ENCODE peak calls at places on chromosomes 1 and 21, in eight cellular contexts. G is DND-41, S is GM12878, N is foreskin keratinocyte, Z is PC-3, B is uterus, J is heart left ventricle, H is cardiac muscle cell. R is an unnamed sample. For H3K4me1, the result is how much of the 10 kb centered on the place peaks cover.

GRCh38 chr1:42936309-42937078 is 22.2 kb downstream of the SLC2A1 start:
- DNase-seq in G (no peak), S (no peak), N (peak), Z (peak), B (peak), J (no peak), H (peak), R (peak)

GRCh38 chr1:234452566-234452965 is 26.4 kb downstream of the TARBP1 start:
- DNase-seq in G (no peak), S (no peak), N (no peak), Z (peak), B (no peak), J (no peak), H (no peak), R (no peak)

GRCh38 chr1:115076384-115076906 is 12.9 kb downstream of the TSPAN2 start:
- DNase-seq in G (no peak), S (no peak), N (no peak), Z (no peak), B (no peak), J (no peak), H (peak), R (no peak)

GRCh38 chr1:6367381-6368007 is 26.1 kb downstream of the ACOT7 start:
- DNase-seq in G (no peak), S (no peak), N (peak), Z (peak), B (no peak), J (peak), H (no peak), R (no peak)

GRCh38 chr1:47194314-47194713 is 4.5 kb upstream of the PDZK1IP1 start:
- DNase-seq in G (no peak), S (no peak), N (no peak), Z (no peak), B (no peak), J (no peak), H (no peak), R (no peak)

GRCh38 chr1:23442751-23443150 is 18.2 kb upstream of the TCEA3 start:
- DNase-seq in G (no peak), S (no peak), N (no peak), Z (no peak), B (no peak), J (no peak), H (no peak), R (no peak)

GRCh38 chr1:32817815-32818786 is 648 bp downstream of the S100PBP start:
- DNase-seq in G (peak), S (no peak), N (peak), Z (peak), B (peak), J (peak), H (peak), R (peak)

GRCh38 chr21:36825683-36826082 is 126.8 kb downstream of the SIM2 start:
- DNase-seq in G (no peak), S (no peak), N (no peak), Z (no peak), B (no peak), J (no peak), H (no peak), R (no peak)

GRCh38 chr1:108503062-108503740 is 53.1 kb downstream of the NBPF6 start:
- DNase-seq in G (no peak), S (no peak), N (no peak), Z (peak), B (no peak), J (no peak), H (peak), R (no peak)

GRCh38 chr1:205669341-205670142 is 10.8 kb downstream of the SLC45A3 start:
- DNase-seq in G (no peak), S (no peak), N (no peak), Z (no peak), B (no peak), J (no peak), H (no peak), R (no peak)

GRCh38 chr1:224747578-224747977 is 131.5 kb downstream of the CNIH3 start:
- DNase-seq in G (peak), S (no peak), N (no peak), Z (peak), B (no peak), J (no peak), H (peak), R (no peak)

GRCh38 chr1:182720465-182720864 is 36.1 kb upstream of the RGS8 start:
- DNase-seq in G (no peak), S (no peak), N (no peak), Z (no peak), B (no peak), J (no peak), H (peak), R (no peak)

GRCh38 chr1:49102752-49103151 is 326.1 kb upstream of the BEND5 start:
- DNase-seq in G (no peak), S (no peak), N (peak), Z (peak), B (no peak), J (no peak), H (peak), R (no peak)

GRCh38 chr1:229114315-229114714 is 156.6 kb upstream of the RAB4A start:
- DNase-seq in G (no peak), S (no peak), N (no peak), Z (no peak), B (peak), J (no peak), H (peak), R (no peak)

GRCh38 chr1:183301239-183301638 is 115.2 kb downstream of the LAMC2 start:
- DNase-seq in G (no peak), S (no peak), N (no peak), Z (no peak), B (no peak), J (no peak), H (no peak), R (no peak)

GRCh38 chr1:3662080-3662671 is 9.9 kb downstream of the TP73 start:
- DNase-seq in G (no peak), S (no peak), N (no peak), Z (no peak), B (no peak), J (no peak), H (no peak), R (no peak)

GRCh38 chr1:116949213-116949985 is 39.7 kb downstream of the PTGFRN start:
- DNase-seq in G (no peak), S (no peak), N (no peak), Z (no peak), B (no peak), J (peak), H (no peak), R (no peak)

GRCh38 chr1:93666613-93667384 is 14.8 kb downstream of the BCAR3 start:
- DNase-seq in G (no peak), S (no peak), N (peak), Z (peak), B (peak), J (no peak), H (peak), R (no peak)

GRCh38 chr1:46718340-46718726 is 581 bp downstream of the EFCAB14 start:
- DNase-seq in G (no peak), S (no peak), N (no peak), Z (no peak), B (no peak), J (no peak), H (peak), R (no peak)

GRCh38 chr1:1270813-1271212 is 2.8 kb downstream of the UBE2J2 start:
- DNase-seq in G (no peak), S (no peak), N (no peak), Z (no peak), B (no peak), J (no peak), H (peak), R (no peak)

GRCh38 chr1:19057784-19058475 is 101.5 kb upstream of the IFFO2 start:
- DNase-seq in G (no peak), S (no peak), N (no peak), Z (no peak), B (no peak), J (no peak), H (no peak), R (no peak)

GRCh38 chr1:44819594-44820327 is 11.4 kb downstream of the BTBD19 start:
- DNase-seq in G (peak), S (peak), N (peak), Z (peak), B (peak), J (peak), H (peak), R (peak)

GRCh38 chr1:154416496-154417337 is 11.6 kb downstream of the IL6R start:
- DNase-seq in G (no peak), S (no peak), N (no peak), Z (no peak), B (no peak), J (no peak), H (no peak), R (peak)
- H3K27ac ChIP-seq in G (no peak), S (no peak), N (peak), Z (no peak), B (peak), J (no peak), H (no peak), R (no peak)

DNA sequence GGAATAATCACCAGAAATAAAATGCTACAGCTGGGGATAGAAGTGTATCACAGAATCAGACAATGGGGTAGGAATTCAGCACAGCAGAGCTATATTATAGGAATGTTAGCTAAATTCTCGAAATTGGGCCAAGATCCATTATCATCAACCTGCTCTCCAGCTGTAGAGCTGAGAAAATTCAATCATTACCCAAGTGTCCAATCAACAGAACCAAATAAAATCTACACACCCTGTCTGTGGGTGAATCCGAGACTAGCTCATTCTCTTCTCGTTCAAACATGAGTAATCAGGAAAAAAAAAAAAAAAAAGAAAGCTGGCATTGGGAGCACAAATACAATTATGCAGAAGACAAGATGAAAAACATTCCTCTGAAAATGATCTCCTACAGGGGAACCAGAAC is 119.2 kb downstream of the CDC7 start:
- DNase-seq in G (no peak), S (no peak), N (no peak), Z (no peak), B (no peak), J (no peak), H (no peak), R (no peak)
- H3K4me1 ChIP-seq in G (under half), S (under half), N (under half), Z (under half), B (under half), J (under half), H (under half), R (under half)

DNA sequence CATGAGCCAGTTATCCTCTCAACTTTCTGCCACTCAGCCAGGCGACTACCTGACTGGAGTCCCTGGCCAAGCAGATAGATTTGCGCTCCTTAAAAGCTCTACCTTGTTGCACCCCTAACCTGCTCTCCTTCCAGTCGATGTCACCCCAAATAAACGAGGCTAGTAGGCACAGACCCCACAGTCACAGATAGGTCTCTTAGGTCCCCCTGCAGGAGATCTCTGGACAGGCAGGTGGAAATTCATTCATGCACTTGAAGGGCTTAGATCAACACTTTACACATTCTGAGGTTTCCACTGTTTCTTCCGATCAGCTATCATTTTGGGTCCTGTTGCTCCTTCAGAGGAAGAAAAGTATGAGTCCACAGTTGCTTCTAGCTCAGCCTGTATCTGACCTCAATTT is 272.6 kb upstream of the FMN2 start:
- DNase-seq in G (no peak), S (no peak), N (no peak), Z (no peak), B (no peak), J (no peak), H (no peak), R (no peak)
- TF ChIP-seq CTCF in G (peak), S (no peak), N (no peak), Z (peak), B (no peak), J (no peak), H (no peak), R (no peak)

DNA sequence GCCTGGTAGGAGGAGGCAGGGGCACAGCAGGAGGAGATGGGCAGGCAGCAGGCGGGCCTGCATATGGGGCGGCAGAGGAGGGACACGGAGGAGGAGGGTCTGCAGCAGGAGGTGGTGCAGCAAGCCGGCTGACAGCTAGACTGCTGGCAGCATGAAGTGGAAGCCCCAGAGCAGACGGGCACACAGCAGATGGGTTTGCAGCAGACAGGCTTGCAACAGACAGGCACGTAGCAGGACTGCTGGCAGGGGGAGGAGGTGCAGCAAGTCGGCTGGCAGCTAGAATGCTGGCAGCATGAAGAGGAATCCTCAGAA is 615 bp downstream of the KRTAP10-5 start:
- DNase-seq in G (no peak), S (no peak), N (no peak), Z (no peak), B (no peak), J (no peak), H (no peak), R (peak)
- H3K27ac ChIP-seq in G (no peak), S (no peak), N (no peak), Z (no peak), B (no peak), J (no peak), H (no peak), R (no peak)

DNA sequence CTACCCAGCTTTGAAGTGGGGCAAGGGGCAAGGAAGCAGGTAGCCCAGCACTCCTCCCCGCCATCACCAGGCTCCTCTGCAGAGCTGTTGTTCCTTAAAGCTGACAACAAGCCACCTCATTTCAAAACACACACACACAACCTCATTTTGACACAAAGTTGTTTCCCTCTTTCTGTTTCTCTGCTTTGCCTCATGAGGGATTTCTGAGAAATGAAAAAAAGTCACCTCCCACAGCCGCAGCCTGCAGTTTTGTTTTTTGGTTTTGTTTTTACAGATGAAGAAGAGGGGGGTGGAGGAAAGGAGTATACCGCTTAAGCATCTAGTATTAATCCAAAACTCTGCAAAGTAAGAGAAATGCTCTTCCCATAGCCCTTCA is 12.1 kb downstream of the MCL1 start:
- DNase-seq in G (peak), S (peak), N (no peak), Z (no peak), B (peak), J (no peak), H (peak), R (no peak)
- H3K4me1 ChIP-seq in G (half or more), S (half or more), N (half or more), Z (half or more), B (under half), J (half or more), H (under half), R (half or more)

GRCh38 chr1:29713857-29714256 is 477.5 kb downstream of the PTPRU start:
- DNase-seq in G (no peak), S (no peak), N (no peak), Z (peak), B (no peak), J (no peak), H (no peak), R (no peak)
- TF ChIP-seq CTCF in G (peak), S (no peak), N (peak), Z (peak), B (no peak), J (no peak), H (peak), R (no peak)

DNA sequence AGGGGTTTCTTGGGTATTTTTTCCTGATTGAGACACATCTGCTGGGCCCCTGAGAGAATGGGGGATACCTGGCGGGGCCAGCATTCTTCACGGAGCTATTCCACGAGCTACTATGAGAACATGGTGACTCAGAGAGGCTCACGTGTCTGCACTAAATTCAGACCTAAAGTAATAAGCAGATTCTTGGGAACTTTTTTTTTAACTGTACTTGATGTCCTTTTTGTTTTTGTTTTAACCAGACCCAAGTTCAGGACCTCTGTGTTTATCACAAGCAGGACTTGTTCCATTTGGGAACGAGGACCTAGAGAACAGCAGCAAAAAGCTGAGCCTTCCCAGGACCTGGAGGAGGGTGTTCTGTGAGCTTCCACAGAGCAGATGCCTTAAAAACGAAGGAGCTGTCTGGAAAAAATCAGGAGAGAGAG is 44.0 kb downstream of the EVA1C start:
- DNase-seq in G (no peak), S (no peak), N (no peak), Z (peak), B (peak), J (no peak), H (peak), R (no peak)
- H3K27ac ChIP-seq in G (no peak), S (no peak), N (peak), Z (peak), B (peak), J (peak), H (no peak), R (peak)

R was measured in lower lobe of right lung.